ENCODE peak calls at places on chromosomes 4 and X, in six cellular contexts. J is omental fat pad, Z is nephron progenitor cell, E is Peyer's patch, X is GM12864, B is GM10248. P is an unnamed sample.
A peak's percentile ranks its signal among the peaks of the same experiment; 100 is the strongest.

GRCh38 chrX:68999351-68999750 is 165.9 kb downstream of the PJA1 start:
- DNase-seq in J (no peak), Z (no peak), E (no peak), B (no peak), X (no peak), P (no peak)

GRCh38 chrX:39829965-39830364 is 267.8 kb downstream of the BCOR start:
- DNase-seq in B (no peak), E (no peak), J (no peak), Z (no peak), X (no peak), P (no peak)

GRCh38 chr4:25234390-25235367 is 846 bp downstream of the PI4K2B start:
- DNase-seq in Z (peak; percentile 66), B (peak; percentile 69), E (peak; percentile 63), X (peak; percentile 69), J (peak; percentile 25), P (peak; percentile 75)

GRCh38 chr4:105327222-105327621 is 146.6 kb downstream of the PPA2 start:
- DNase-seq in J (no peak), X (no peak), E (no peak), Z (no peak), B (no peak), P (no peak)

GRCh38 chrX:20547649-20548051 is 280.9 kb upstream of the RPS6KA3 start:
- DNase-seq in Z (peak; percentile 16), J (no peak), X (no peak), B (peak; percentile 3), E (peak; percentile 64), P (no peak)

GRCh38 chr4:40627540-40627939 is 2.1 kb downstream of the RBM47 start:
- DNase-seq in B (no peak), J (no peak), Z (no peak), X (no peak), E (no peak), P (no peak)

GRCh38 chr4:121728066-121728465 is 31.3 kb upstream of the ANXA5 start:
- DNase-seq in X (no peak), J (no peak), E (no peak), Z (no peak), B (no peak), P (no peak)

GRCh38 chr4:65302145-65302544 is 368.1 kb downstream of the EPHA5 start:
- DNase-seq in X (no peak), B (no peak), E (no peak), Z (no peak), J (no peak), P (no peak)

GRCh38 chrX:136200466-136200865 is 50.7 kb downstream of the MAP7D3 start:
- DNase-seq in E (no peak), J (no peak), X (no peak), B (no peak), Z (no peak), P (no peak)

GRCh38 chr4:162461952-162462351 is 298.2 kb upstream of the FSTL5 start:
- DNase-seq in E (no peak), X (no peak), B (no peak), J (no peak), Z (no peak), P (no peak)
- TF ChIP-seq CTCF in E (no peak), X (no peak), B (no peak), J (no peak), Z (no peak), P (no peak)

DNA sequence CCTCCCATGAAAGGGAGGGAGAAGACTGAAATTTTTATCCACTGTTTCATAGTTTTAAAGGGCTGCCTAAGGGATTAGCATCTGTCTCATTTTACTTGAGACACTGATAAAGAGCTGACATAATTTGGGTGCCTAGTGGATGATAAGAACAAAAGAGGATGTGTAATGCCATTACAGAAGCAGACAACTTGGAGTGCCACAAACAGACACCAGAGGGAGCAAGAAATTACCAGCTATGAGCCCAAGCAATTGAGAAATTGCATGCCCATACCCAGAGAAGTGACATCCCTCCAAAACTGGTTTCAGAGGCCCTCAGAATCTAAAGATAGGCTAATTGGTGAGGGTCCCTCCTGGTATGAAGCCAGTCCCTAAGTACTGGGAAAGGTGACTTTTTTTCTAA is 38.5 kb upstream of the POU3F4 start:
- DNase-seq in B (peak; percentile 21), X (no peak), E (no peak), Z (peak; percentile 29), J (no peak), P (peak; percentile 24)
- TF ChIP-seq CTCF in B (peak; percentile 38), X (peak; percentile 52), E (peak; percentile 6), Z (peak; percentile 41), J (no peak), P (peak; percentile 46)

GRCh38 chrX:18895157-18895952 is 88.6 kb downstream of the PHKA2 start:
- DNase-seq in Z (no peak), B (no peak), J (no peak), X (no peak), E (no peak), P (no peak)

GRCh38 chrX:18892881-18893280 is 91.0 kb downstream of the PHKA2 start:
- DNase-seq in J (no peak), B (no peak), X (no peak), Z (no peak), E (no peak), P (no peak)

GRCh38 chrX:18891561-18891945 is 92.4 kb downstream of the PHKA2 start:
- DNase-seq in J (no peak), X (no peak), B (no peak), Z (no peak), E (no peak), P (no peak)

GRCh38 chrX:18893536-18893935 is 90.4 kb downstream of the PHKA2 start:
- DNase-seq in B (no peak), X (no peak), Z (no peak), E (no peak), J (no peak), P (no peak)

GRCh38 chrX:18894156-18894555 is 89.8 kb downstream of the PHKA2 start:
- DNase-seq in B (no peak), Z (no peak), E (no peak), X (no peak), J (no peak), P (no peak)
- TF ChIP-seq CTCF in B (no peak), Z (no peak), E (no peak), X (no peak), J (no peak), P (peak; percentile 6)

DNA sequence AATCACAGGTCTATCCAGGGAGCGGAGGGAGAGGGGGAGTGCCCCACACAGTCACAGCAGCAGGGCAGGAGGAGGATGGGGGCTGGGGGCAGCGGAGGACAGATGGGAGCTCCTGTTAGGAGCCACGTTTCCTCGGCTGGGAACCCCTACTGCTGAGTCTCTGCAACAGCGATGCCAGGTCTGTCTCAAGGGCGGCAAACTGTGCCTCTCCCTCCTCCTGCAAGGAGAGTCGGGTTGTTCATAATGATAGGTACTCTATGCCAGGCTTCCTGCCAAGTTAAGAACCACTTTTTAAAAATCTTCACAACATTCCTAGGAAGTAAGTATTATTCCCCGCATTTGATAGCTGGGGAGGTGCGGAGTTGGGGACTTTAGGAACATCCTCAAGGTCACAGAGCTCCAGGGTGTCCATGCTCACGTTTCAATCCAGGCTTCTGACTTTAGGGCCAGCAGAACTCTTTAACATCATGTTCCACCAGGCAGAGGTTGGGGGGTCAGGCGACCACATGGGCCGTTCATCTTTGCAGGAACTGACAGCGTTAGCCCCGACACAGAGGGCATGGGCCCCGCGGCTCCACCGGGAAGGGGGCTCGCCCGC is 98.3 kb upstream of the MAML3 start:
- DNase-seq in J (no peak), B (peak; percentile 22), Z (peak; percentile 67), X (no peak), E (peak; percentile 56), P (peak; percentile 25)
- TF ChIP-seq CTCF in J (no peak), B (no peak), Z (no peak), X (no peak), E (no peak), P (no peak)

GRCh38 chr4:156971623-156972369 is at the start of gene PDGFC:
- DNase-seq in Z (peak; percentile 88), J (peak; percentile 44), X (no peak), B (peak; percentile 32), E (peak; percentile 70), P (peak; percentile 47)

GRCh38 chr4:156969136-156969535 is 2.5 kb downstream of the PDGFC start:
- DNase-seq in Z (no peak), B (no peak), X (no peak), E (no peak), J (no peak), P (no peak)

GRCh38 chr4:156971168-156971601 is 414 bp downstream of the PDGFC start:
- DNase-seq in J (no peak), X (no peak), B (peak; percentile 22), Z (peak; percentile 60), E (peak; percentile 51), P (peak; percentile 36)

GRCh38 chr4:156972370-156972980 is 876 bp upstream of the PDGFC start:
- DNase-seq in Z (no peak), X (no peak), E (no peak), J (no peak), B (no peak), P (no peak)

GRCh38 chr4:156970501-156971167 is 965 bp downstream of the PDGFC start:
- DNase-seq in J (peak; percentile 32), E (peak; percentile 72), B (no peak), Z (peak; percentile 70), X (no peak), P (peak; percentile 29)
- TF ChIP-seq CTCF in J (no peak), E (no peak), B (no peak), Z (peak; percentile 32), X (no peak), P (no peak)

DNA sequence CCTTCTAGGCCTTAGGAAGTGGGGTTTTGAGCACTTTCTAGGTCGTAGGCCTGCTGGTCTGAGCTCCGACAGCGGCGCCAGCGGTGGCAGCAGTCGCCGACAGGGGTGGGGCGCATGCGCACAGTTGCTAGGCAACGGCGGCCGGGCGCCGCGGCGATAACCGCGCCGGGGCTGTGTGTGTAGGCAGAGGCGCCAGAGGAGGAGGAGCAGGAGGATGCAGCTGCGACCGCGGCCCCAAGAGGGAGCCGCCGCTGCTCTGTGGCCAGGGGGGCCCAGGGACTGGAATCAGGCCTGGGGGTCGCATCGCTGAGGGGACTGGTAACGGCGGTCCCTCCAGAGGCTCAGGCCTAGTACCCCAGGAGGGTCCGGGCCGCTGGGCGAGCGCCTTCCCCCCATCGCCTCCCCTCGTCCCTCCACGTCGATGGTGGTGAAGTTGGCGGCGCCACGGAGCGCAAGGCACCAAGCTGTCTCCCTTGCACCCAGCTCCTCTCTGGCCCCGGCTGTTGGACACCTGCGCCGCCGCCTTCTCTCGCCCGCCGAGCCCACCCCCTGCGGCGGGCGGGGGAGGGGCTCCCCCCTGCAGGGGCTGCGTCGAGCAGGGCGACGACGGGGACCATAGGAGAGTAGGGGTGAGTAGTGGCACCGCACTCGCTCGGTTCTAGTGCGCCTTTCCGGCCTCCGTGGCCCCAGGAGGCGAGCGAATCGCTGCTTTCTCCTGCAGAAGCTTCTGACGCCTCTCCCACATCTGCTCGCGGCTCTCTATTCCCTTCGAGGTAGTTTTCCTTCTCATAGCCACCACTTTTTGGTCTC is 58.6 kb upstream of the ZC4H2 start:
- DNase-seq in X (no peak), E (peak; percentile 90), B (peak; percentile 81), Z (peak; percentile 86), J (peak; percentile 25), P (peak; percentile 83)
- TF ChIP-seq CTCF in X (peak; percentile 46), E (peak; percentile 43), B (peak; percentile 47), Z (peak; percentile 50), J (no peak), P (peak; percentile 44)